ENCODE peak calls at places on chromosomes 1 and 21, in seven cellular contexts. R is uterus; S is lung microvascular endothelial cell; A is fibroblast of mammary gland; P is type B pancreatic cell; V is CD8-positive, alpha-beta memory T cell; Q is Right ventricle myocardium inferior. J is an unnamed sample.

GRCh38 chr1:24415910-24416665 is 486 bp downstream of the NIPAL3 start:
- DNase-seq in R (no peak), S (peak; percentile 36), A (no peak), P (no peak), V (peak; percentile 20), Q (no peak), J (peak; percentile 13)

GRCh38 chr1:9289090-9289534 is 3.6 kb upstream of the SPSB1 start:
- DNase-seq in R (peak; percentile 63), S (peak; percentile 74), A (peak; percentile 82), P (no peak), V (peak; percentile 74), Q (peak; percentile 80), J (peak; percentile 68)

GRCh38 chr21:42429021-42429420 is 25.3 kb downstream of the UBASH3A start:
- DNase-seq in R (no peak), S (no peak), A (no peak), P (no peak), V (no peak), Q (no peak), J (no peak)

GRCh38 chr21:37565530-37566223 is 199.1 kb downstream of the DYRK1A start:
- DNase-seq in R (no peak), S (no peak), A (peak; percentile 47), P (no peak), V (no peak), Q (no peak), J (peak; percentile 40)

GRCh38 chr21:44082648-44083436 is 24.4 kb upstream of the PWP2 start:
- DNase-seq in R (no peak), S (no peak), A (no peak), P (no peak), V (no peak), Q (no peak), J (no peak)

GRCh38 chr1:171754381-171754705 is 12.5 kb upstream of the VAMP4 start:
- DNase-seq in R (no peak), S (no peak), A (peak; percentile 81), P (no peak), V (no peak), Q (no peak), J (peak; percentile 57)

GRCh38 chr1:174114788-174115448 is 44.4 kb upstream of the RABGAP1L start:
- DNase-seq in R (no peak), S (peak; percentile 42), A (peak; percentile 74), P (no peak), V (no peak), Q (no peak), J (peak; percentile 55)

GRCh38 chr1:45654540-45655280 is 30.9 kb upstream of the CCDC17 start:
- DNase-seq in R (no peak), S (no peak), A (peak; percentile 51), P (no peak), V (no peak), Q (no peak), J (no peak)

GRCh38 chr1:87598429-87598828 is 269.7 kb downstream of the LMO4 start:
- DNase-seq in R (no peak), S (peak; percentile 3), A (no peak), P (no peak), V (no peak), Q (no peak), J (no peak)

GRCh38 chr1:84712288-84712874 is 22.1 kb upstream of the SSX2IP start:
- DNase-seq in R (no peak), S (peak; percentile 6), A (peak; percentile 86), P (no peak), V (no peak), Q (no peak), J (peak; percentile 60)

GRCh38 chr1:3940911-3941310 is 40.8 kb upstream of the C1orf174 start:
- DNase-seq in R (no peak), S (no peak), A (no peak), P (no peak), V (no peak), Q (no peak), J (no peak)

GRCh38 chr1:30691480-30691879 is 31.9 kb downstream of the MATN1 start:
- DNase-seq in R (no peak), S (no peak), A (no peak), P (no peak), V (no peak), Q (no peak), J (no peak)

GRCh38 chr1:30682396-30683275 is 40.7 kb downstream of the MATN1 start:
- DNase-seq in R (no peak), S (no peak), A (no peak), P (no peak), V (no peak), Q (no peak), J (no peak)

GRCh38 chr1:162847839-162848453 is 13.0 kb downstream of the CCDC190 start:
- DNase-seq in R (peak; percentile 67), S (peak; percentile 87), A (peak; percentile 84), P (peak; percentile 79), V (peak; percentile 70), Q (peak; percentile 81), J (peak; percentile 57)

GRCh38 chr1:117605164-117605810 is 561 bp upstream of the TENT5C start:
- DNase-seq in R (no peak), S (peak; percentile 3), A (no peak), P (no peak), V (no peak), Q (peak; percentile 76), J (peak; percentile 21)

GRCh38 chr21:42724226-42724920 is 71.0 kb downstream of the PDE9A start:
- DNase-seq in R (no peak), S (peak; percentile 70), A (peak; percentile 93), P (no peak), V (no peak), Q (no peak), J (peak; percentile 61)

GRCh38 chr1:20212685-20213331 is 26.5 kb upstream of the PLA2G2C start:
- DNase-seq in R (peak; percentile 20), S (peak; percentile 51), A (peak; percentile 47), P (peak; percentile 75), V (peak; percentile 32), Q (peak; percentile 80), J (peak; percentile 41)

GRCh38 chr1:99811075-99811474 is 39.1 kb upstream of the AGL start:
- DNase-seq in R (no peak), S (no peak), A (no peak), P (no peak), V (no peak), Q (no peak), J (no peak)

GRCh38 chr21:41965045-41965444 is 11.2 kb upstream of the C2CD2 start:
- DNase-seq in R (no peak), S (no peak), A (no peak), P (peak; percentile 31), V (no peak), Q (no peak), J (no peak)

GRCh38 chr1:197268012-197268411 is at the start of gene CRB1:
- DNase-seq in R (no peak), S (no peak), A (peak; percentile 10), P (no peak), V (no peak), Q (no peak), J (no peak)

GRCh38 chr1:29962356-29962755 is 726.0 kb downstream of the PTPRU start:
- DNase-seq in R (no peak), S (no peak), A (no peak), P (peak; percentile 58), V (no peak), Q (no peak), J (no peak)

GRCh38 chr1:203636306-203636705 is 9.7 kb downstream of the ATP2B4 start:
- DNase-seq in R (peak; percentile 40), S (peak; percentile 76), A (peak; percentile 85), P (no peak), V (no peak), Q (no peak), J (no peak)

GRCh38 chr1:44212355-44213221 is 683 bp upstream of the DMAP1 start:
- DNase-seq in R (no peak), S (no peak), A (no peak), P (no peak), V (peak; percentile 20), Q (no peak), J (no peak)

GRCh38 chr1:173295995-173296394 is 88.9 kb upstream of the TNFSF4 start:
- DNase-seq in R (no peak), S (no peak), A (peak; percentile 50), P (no peak), V (no peak), Q (no peak), J (peak; percentile 48)

GRCh38 chr1:208177656-208178055 is 66.5 kb downstream of the PLXNA2 start:
- DNase-seq in R (no peak), S (no peak), A (no peak), P (no peak), V (no peak), Q (no peak), J (no peak)

GRCh38 chr1:164858233-164858632 is 299.2 kb downstream of the PBX1 start:
- DNase-seq in R (no peak), S (no peak), A (no peak), P (no peak), V (no peak), Q (no peak), J (no peak)

GRCh38 chr1:31725134-31725533 is 21.3 kb upstream of the COL16A1 start:
- DNase-seq in R (no peak), S (no peak), A (no peak), P (no peak), V (no peak), Q (peak; percentile 32), J (no peak)

GRCh38 chr1:31483012-31483946 is 70.3 kb downstream of the SERINC2 start:
- DNase-seq in R (no peak), S (peak; percentile 12), A (peak; percentile 100), P (no peak), V (no peak), Q (no peak), J (peak; percentile 87)

GRCh38 chr1:155226910-155227260 is 18.4 kb downstream of the MTX1 start:
- DNase-seq in R (no peak), S (peak; percentile 70), A (peak; percentile 38), P (no peak), V (peak; percentile 15), Q (peak; percentile 74), J (peak; percentile 44)

GRCh38 chr21:35280221-35280620 is 231.1 kb upstream of the RUNX1 start:
- DNase-seq in R (no peak), S (no peak), A (no peak), P (no peak), V (no peak), Q (no peak), J (no peak)

GRCh38 chr1:178818416-178818815 is 52.5 kb downstream of the ANGPTL1 start:
- DNase-seq in R (no peak), S (no peak), A (peak; percentile 15), P (no peak), V (no peak), Q (no peak), J (peak; percentile 54)

GRCh38 chr1:68600049-68600661 is 103.3 kb upstream of the DEPDC1 start:
- DNase-seq in R (no peak), S (peak; percentile 30), A (peak; percentile 31), P (no peak), V (no peak), Q (no peak), J (no peak)